ENCODE peak calls at places on chromosome 10, in eight cellular contexts. N is activated CD4-positive, CD25-positive, alpha-beta regulatory T cell; F is sciatic nerve; S is SHP77 treated with DMSO at 0.1 percent for 48 hours; Z is C1 segment of cervical spinal cord; E is mucosa of gallbladder; B is NCI-H1105 treated with DMSO at 0.1 percent for 48 hours; H is osteocyte. U is an unnamed sample.

GRCh38 chr10:104336829-104337526 is 1.3 kb downstream of the ITPRIP start:
- DNase-seq in S (no peak), E (no peak), N (no peak), H (peak), Z (no peak), F (no peak), B (no peak), U (no peak)

GRCh38 chr10:8510471-8510870 is 456.0 kb downstream of the GATA3 start:
- DNase-seq in S (no peak), F (no peak), N (no peak), H (no peak), E (no peak), B (no peak), Z (no peak), U (no peak)

GRCh38 chr10:125171402-125172316 is 11.3 kb upstream of the CTBP2 start:
- DNase-seq in H (peak), S (no peak), F (no peak), Z (no peak), N (no peak), E (no peak), B (no peak), U (no peak)

GRCh38 chr10:130814610-130815009 is 496.9 kb downstream of the TCERG1L start:
- DNase-seq in E (peak), N (no peak), F (no peak), S (no peak), B (no peak), H (peak), Z (no peak), U (no peak)

GRCh38 chr10:88954458-88955083 is 2.0 kb upstream of the ACTA2 start:
- DNase-seq in B (no peak), S (no peak), H (no peak), E (no peak), F (no peak), Z (no peak), N (no peak), U (no peak)

GRCh38 chr10:114345701-114346100 is 58.6 kb downstream of the AFAP1L2 start:
- DNase-seq in E (no peak), H (no peak), Z (no peak), F (no peak), S (no peak), B (no peak), N (no peak), U (no peak)

GRCh38 chr10:43253461-43254198 is 13.2 kb downstream of the RASGEF1A start:
- DNase-seq in B (no peak), N (no peak), S (no peak), E (no peak), H (peak), F (peak), Z (no peak), U (no peak)

GRCh38 chr10:4704034-4704545 is 121.9 kb upstream of the AKR1E2 start:
- DNase-seq in B (peak), E (peak), S (no peak), Z (no peak), F (no peak), H (no peak), N (no peak), U (peak)

GRCh38 chr10:109956454-109957091 is 33.3 kb upstream of the XPNPEP1 start:
- DNase-seq in Z (no peak), B (no peak), F (no peak), S (peak), E (no peak), H (no peak), N (no peak), U (peak)

GRCh38 chr10:8045728-8046494 is 8.6 kb upstream of the GATA3 start:
- DNase-seq in S (no peak), E (no peak), Z (no peak), B (no peak), H (no peak), N (no peak), F (peak), U (no peak)

GRCh38 chr10:124516998-124517397 is 55.4 kb downstream of the LHPP start:
- DNase-seq in B (no peak), Z (no peak), E (no peak), H (no peak), F (no peak), S (no peak), N (no peak), U (no peak)

GRCh38 chr10:17649836-17650235 is 5.9 kb downstream of the STAM start:
- DNase-seq in B (no peak), N (no peak), H (no peak), E (no peak), S (no peak), Z (no peak), F (no peak), U (no peak)

GRCh38 chr10:43844236-43844635 is 195.6 kb upstream of the ZNF32 start:
- DNase-seq in F (peak), E (no peak), S (no peak), B (no peak), Z (no peak), N (no peak), H (no peak), U (no peak)

GRCh38 chr10:30488319-30488718 is 54.3 kb downstream of the MAP3K8 start:
- DNase-seq in N (no peak), F (no peak), B (no peak), S (no peak), H (no peak), E (no peak), Z (no peak), U (no peak)

GRCh38 chr10:7400068-7400824 is 10.6 kb downstream of the SFMBT2 start:
- DNase-seq in H (no peak), B (no peak), E (no peak), S (no peak), Z (no peak), F (no peak), N (no peak), U (no peak)

GRCh38 chr10:113945075-113945686 is 90.7 kb downstream of the NHLRC2 start:
- DNase-seq in Z (no peak), H (no peak), S (no peak), N (no peak), B (no peak), E (peak), F (no peak), U (peak)

GRCh38 chr10:7133270-7133669 is 277.6 kb downstream of the SFMBT2 start:
- DNase-seq in B (no peak), E (no peak), F (no peak), Z (no peak), S (no peak), H (no peak), N (no peak), U (no peak)

GRCh38 chr10:3331680-3332230 is 159.2 kb upstream of the PITRM1 start:
- DNase-seq in S (no peak), Z (no peak), H (no peak), F (no peak), E (no peak), N (no peak), B (no peak), U (no peak)

GRCh38 chr10:50614444-50615137 is 9.2 kb downstream of the SGMS1 start:
- DNase-seq in H (no peak), B (no peak), S (no peak), Z (no peak), N (no peak), F (no peak), E (no peak), U (no peak)

GRCh38 chr10:129844191-129844590 is 119.9 kb downstream of the EBF3 start:
- DNase-seq in B (no peak), S (no peak), Z (no peak), N (no peak), H (no peak), E (no peak), F (no peak), U (no peak)

GRCh38 chr10:96440257-96441125 is 73.2 kb downstream of the TLL2 start:
- DNase-seq in H (peak), B (no peak), E (no peak), Z (no peak), F (no peak), S (no peak), N (no peak), U (no peak)

GRCh38 chr10:34727595-34728033 is 87.5 kb downstream of the PARD3 start:
- DNase-seq in Z (no peak), H (no peak), F (no peak), N (no peak), B (no peak), E (no peak), S (no peak), U (no peak)

GRCh38 chr10:132294561-132295320 is 13.0 kb downstream of the STK32C start:
- DNase-seq in S (peak), H (no peak), E (no peak), N (no peak), Z (no peak), F (peak), B (no peak), U (no peak)

GRCh38 chr10:35608317-35608672 is 3.2 kb downstream of the GJD4 start:
- DNase-seq in E (no peak), S (no peak), N (no peak), Z (no peak), B (no peak), H (no peak), F (no peak), U (no peak)

GRCh38 chr10:118694848-118695247 is 59.9 kb downstream of the CACUL1 start:
- DNase-seq in E (no peak), S (no peak), B (no peak), N (no peak), F (no peak), Z (no peak), H (no peak), U (no peak)

GRCh38 chr10:51162002-51162401 is 87.7 kb downstream of the PRKG1 start:
- DNase-seq in B (no peak), S (no peak), H (no peak), F (no peak), Z (no peak), N (no peak), E (no peak), U (no peak)

GRCh38 chr10:1706711-1707110 is 30.6 kb downstream of the ADARB2 start:
- DNase-seq in E (no peak), S (no peak), Z (no peak), H (no peak), B (no peak), F (no peak), N (no peak), U (peak)

GRCh38 chr10:10055656-10056445 is 961.8 kb upstream of the CELF2 start:
- DNase-seq in B (no peak), S (no peak), F (no peak), E (no peak), H (no peak), Z (no peak), N (no peak), U (no peak)

GRCh38 chr10:60816624-60817023 is 38.3 kb downstream of the CDK1 start:
- DNase-seq in Z (no peak), H (no peak), B (peak), F (no peak), E (peak), N (no peak), S (no peak), U (peak)

GRCh38 chr10:43865275-43866135 is 216.8 kb upstream of the ZNF32 start:
- DNase-seq in S (no peak), B (no peak), N (no peak), Z (no peak), E (no peak), H (peak), F (no peak), U (no peak)

GRCh38 chr10:132113206-132113605 is 47.5 kb downstream of the JAKMIP3 start:
- DNase-seq in N (no peak), S (no peak), E (no peak), B (no peak), Z (no peak), F (no peak), H (peak), U (no peak)

GRCh38 chr10:1089017-1089689 is 33.0 kb downstream of the WDR37 start:
- DNase-seq in N (no peak), F (no peak), Z (no peak), S (no peak), H (no peak), B (no peak), E (no peak), U (no peak)

GRCh38 chr10:4661572-4662255 is 164.3 kb upstream of the AKR1E2 start:
- DNase-seq in S (no peak), Z (no peak), B (no peak), N (no peak), F (peak), H (no peak), E (peak), U (no peak)

U was measured in HT1080.